ENCODE peak calls at places on chromosomes 13 and 19, in four cellular contexts. D is stomach, B is A549, R is suprapubic skin. W is an unnamed sample.

GRCh38 chr13:30111810-30112209 is 195.5 kb downstream of the KATNAL1 start:
- DNase-seq in D (no peak), B (peak), R (no peak), W (no peak)

GRCh38 chr13:113178070-113178895 is 19.8 kb downstream of the PROZ start:
- DNase-seq in D (no peak), B (no peak), R (no peak), W (no peak)

GRCh38 chr19:8585894-8586750 is 8.9 kb upstream of the MYO1F start:
- DNase-seq in D (peak), B (no peak), R (no peak), W (no peak)

GRCh38 chr19:12791345-12792047 is at the start of gene JUNB:
- DNase-seq in D (peak), B (peak), R (peak), W (peak)

GRCh38 chr13:104491951-104492350 is 1425.7 kb upstream of the SLC10A2 start:
- DNase-seq in D (no peak), B (no peak), R (no peak), W (no peak)

GRCh38 chr19:13795595-13796300 is 505 bp downstream of the ZSWIM4 start:
- DNase-seq in D (no peak), B (peak), R (no peak), W (peak)

GRCh38 chr13:42350141-42350540 is 78.2 kb downstream of the AKAP11 start:
- DNase-seq in D (no peak), B (no peak), R (no peak), W (no peak)

GRCh38 chr13:30617315-30618185 is at the start of gene USPL1:
- DNase-seq in D (peak), B (peak), R (peak), W (peak)

GRCh38 chr13:99004931-99005330 is 27.1 kb upstream of the DOCK9 start:
- DNase-seq in D (no peak), B (no peak), R (no peak), W (no peak)

GRCh38 chr19:4066682-4067395 is at the start of gene ZBTB7A:
- DNase-seq in D (peak), B (peak), R (no peak), W (peak)

GRCh38 chr13:34857561-34857960 is 84.5 kb upstream of the NBEA start:
- DNase-seq in D (no peak), B (no peak), R (no peak), W (no peak)

GRCh38 chr13:32042567-32042966 is 11.0 kb downstream of the FRY start:
- DNase-seq in D (no peak), B (no peak), R (no peak), W (no peak)

GRCh38 chr13:77219401-77219800 is 107.5 kb downstream of the MYCBP2 start:
- DNase-seq in D (no peak), B (no peak), R (no peak), W (no peak)

GRCh38 chr19:55579766-55580621 is 654 bp downstream of the ZNF579 start:
- DNase-seq in D (no peak), B (no peak), R (no peak), W (peak)

GRCh38 chr19:56119585-56119978 is 1.5 kb downstream of the ZNF787 start:
- DNase-seq in D (peak), B (no peak), R (no peak), W (no peak)

GRCh38 chr13:29509999-29510586 is 85.4 kb downstream of the SLC7A1 start:
- DNase-seq in D (no peak), B (no peak), R (no peak), W (no peak)

GRCh38 chr13:101474419-101474957 is 22.0 kb downstream of the ITGBL1 start:
- DNase-seq in D (no peak), B (no peak), R (no peak), W (no peak)

GRCh38 chr13:50376895-50377575 is 361.8 kb downstream of the KCNRG start:
- DNase-seq in D (no peak), B (no peak), R (no peak), W (no peak)

GRCh38 chr19:32404939-32405430 is 585 bp upstream of the DPY19L3 start:
- DNase-seq in D (peak), B (no peak), R (no peak), W (peak)

GRCh38 chr13:113817860-113818691 is 45.8 kb downstream of the GAS6 start:
- DNase-seq in D (no peak), B (no peak), R (no peak), W (no peak)

GRCh38 chr19:54430306-54431254 is 15.3 kb downstream of the TTYH1 start:
- DNase-seq in D (no peak), B (no peak), R (no peak), W (peak)

GRCh38 chr13:24910502-24911134 is 146.6 kb downstream of the RNF17 start:
- DNase-seq in D (no peak), B (no peak), R (no peak), W (no peak)

GRCh38 chr13:28820099-28821051 is at the start of gene MTUS2:
- DNase-seq in D (no peak), B (no peak), R (no peak), W (no peak)

GRCh38 chr19:13849991-13850909 is 26.7 kb upstream of the NANOS3 start:
- DNase-seq in D (peak), B (no peak), R (no peak), W (peak)

GRCh38 chr19:44927746-44928145 is 13.3 kb downstream of the APOC1 start:
- DNase-seq in D (no peak), B (no peak), R (no peak), W (no peak)

GRCh38 chr13:97600438-97601080 is 166.6 kb downstream of the RAP2A start:
- DNase-seq in D (no peak), B (no peak), R (no peak), W (no peak)

GRCh38 chr13:50693755-50694154 is 149.7 kb downstream of the DLEU7 start:
- DNase-seq in D (peak), B (no peak), R (no peak), W (no peak)

GRCh38 chr19:44891016-44891882 is at the start of gene TOMM40:
- DNase-seq in D (peak), B (peak), R (no peak), W (peak)

GRCh38 chr19:38869836-38870607 is 8.1 kb downstream of the RINL start:
- DNase-seq in D (peak), B (peak), R (peak), W (peak)

GRCh38 chr13:101297794-101298193 is 118.5 kb downstream of the NALCN start:
- DNase-seq in D (no peak), B (no peak), R (no peak), W (no peak)

GRCh38 chr19:35041548-35042055 is at the start of gene HPN:
- DNase-seq in D (peak), B (no peak), R (no peak), W (no peak)

GRCh38 chr19:7382694-7383093 is 34.0 kb downstream of the ARHGEF18 start:
- DNase-seq in D (no peak), B (no peak), R (no peak), W (no peak)

GRCh38 chr13:58181111-58181510 is 549.6 kb downstream of the PCDH17 start:
- DNase-seq in D (no peak), B (no peak), R (peak), W (no peak)

GRCh38 chr19:9981406-9982260 is 28.7 kb downstream of the COL5A3 start:
- DNase-seq in D (no peak), B (no peak), R (no peak), W (no peak)

GRCh38 chr13:52051400-52051799 is 26.9 kb downstream of the UTP14C start:
- DNase-seq in D (no peak), B (no peak), R (no peak), W (no peak)

DNA sequence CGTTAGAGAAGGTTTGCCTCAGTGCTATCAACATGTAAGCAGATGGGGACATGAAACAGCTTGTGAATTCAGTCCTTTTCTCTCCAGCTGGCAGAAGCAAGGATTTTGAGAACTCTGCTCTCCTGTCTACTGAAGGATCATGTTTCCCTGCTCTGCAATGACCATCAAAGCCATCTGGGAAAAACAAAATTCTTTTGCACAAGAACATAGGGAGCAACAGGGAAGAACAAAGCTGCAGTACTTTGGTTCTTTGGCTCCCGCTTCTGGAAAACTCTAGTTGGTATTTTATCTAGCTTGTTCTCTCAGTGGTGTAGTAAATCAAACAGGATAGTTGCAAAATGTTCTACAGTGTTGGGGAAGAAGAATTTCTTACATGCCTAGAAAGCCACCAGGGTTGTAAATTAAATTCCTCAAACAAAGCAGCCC is 270.4 kb downstream of the ENOX1 start:
- DNase-seq in D (no peak), B (no peak), R (no peak), W (peak)
- TF ChIP-seq EP300 in D (no peak), B (no peak), R (no peak), W (no peak)

DNA sequence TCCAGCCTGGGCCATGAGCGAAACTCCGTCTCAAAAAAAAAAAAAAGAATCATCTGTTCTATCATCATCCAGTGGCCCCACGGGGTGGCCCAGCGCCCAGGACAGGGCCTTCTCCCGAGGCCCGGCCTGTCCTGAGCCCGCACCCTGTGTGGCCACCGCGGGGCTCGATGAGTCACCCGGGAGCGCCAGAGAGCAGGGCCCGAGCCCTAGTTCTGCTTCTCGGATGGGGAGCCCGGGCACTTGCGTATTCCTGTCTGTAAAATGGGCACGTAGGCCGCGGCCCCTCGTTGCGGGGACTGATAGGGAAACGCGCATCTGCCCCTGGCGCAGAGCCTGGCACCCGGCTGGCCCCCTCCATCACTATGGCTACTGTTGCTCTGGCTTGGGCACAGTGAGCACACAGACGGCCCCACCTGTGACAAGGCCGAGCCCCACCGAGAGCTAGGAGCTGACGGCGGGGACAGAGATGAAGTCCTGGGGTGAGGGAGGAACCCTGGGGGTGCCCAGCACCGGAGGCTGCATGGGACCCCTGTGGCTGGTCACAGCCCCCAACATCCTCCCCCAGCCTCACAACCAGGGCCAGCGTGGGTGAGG is 21.3 kb upstream of the UQCR11 start:
- DNase-seq in D (no peak), B (no peak), R (no peak), W (no peak)
- TF ChIP-seq POLR2A in D (no peak), B (no peak), R (no peak), W (no peak)

DNA sequence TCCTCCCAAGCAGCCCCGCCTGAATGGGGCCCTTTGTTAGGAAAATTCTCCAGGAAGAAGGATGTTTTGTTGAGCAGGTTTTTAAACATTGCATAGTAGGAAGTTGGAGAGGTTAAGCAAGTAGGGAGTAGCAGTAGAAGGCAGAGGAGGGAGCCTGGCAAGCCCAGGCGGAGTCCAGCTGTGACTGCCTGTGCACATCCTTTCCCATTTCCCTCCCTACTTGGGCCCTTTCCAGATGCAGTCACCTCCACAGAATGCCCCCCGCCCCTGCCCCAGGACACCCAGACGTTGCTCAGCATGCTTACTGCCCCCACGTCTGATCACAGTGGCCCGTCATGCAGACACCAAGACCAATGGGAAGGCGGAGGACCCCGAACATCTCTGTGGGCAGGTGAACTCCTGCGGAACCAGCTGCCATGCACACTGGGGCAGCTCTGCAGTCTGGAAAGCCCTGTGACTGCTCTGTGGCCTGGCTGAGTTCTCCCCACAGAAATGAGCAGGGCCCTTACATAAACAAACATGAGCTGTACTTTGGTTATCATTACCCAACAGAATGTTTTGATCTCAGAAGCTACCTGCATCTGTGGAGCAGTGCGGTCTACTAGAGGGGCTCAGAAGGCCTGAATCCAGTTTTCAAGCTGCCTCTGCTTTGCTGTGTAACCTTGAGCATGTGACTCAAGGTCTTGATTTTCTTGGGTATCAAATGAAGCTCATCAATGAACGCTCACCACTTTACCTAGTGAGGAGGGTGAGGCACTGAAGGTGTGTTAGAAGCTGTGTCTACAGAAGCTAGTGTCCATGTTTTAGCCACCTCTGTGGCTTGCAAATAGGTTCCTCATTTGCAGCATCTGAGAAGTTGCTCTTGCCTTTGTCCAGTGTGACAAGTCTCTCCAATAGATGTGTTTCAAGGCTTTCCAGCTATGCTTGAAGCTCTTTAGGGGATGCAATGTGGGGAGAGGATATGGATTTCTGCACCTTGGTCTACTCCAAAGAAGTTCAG is 84.2 kb downstream of the TNFRSF19 start:
- DNase-seq in D (peak), B (no peak), R (no peak), W (no peak)
- H3K27ac ChIP-seq in D (no peak), B (no peak), R (peak), W (no peak)

GRCh38 chr19:5078666-5079409 is 109.9 kb downstream of the KDM4B start:
- DNase-seq in D (no peak), B (no peak), R (no peak), W (no peak)

GRCh38 chr19:5079410-5079774 is 110.5 kb downstream of the KDM4B start:
- DNase-seq in D (no peak), B (no peak), R (no peak), W (no peak)

GRCh38 chr19:5077209-5077515 is 108.2 kb downstream of the KDM4B start:
- DNase-seq in D (no peak), B (no peak), R (no peak), W (no peak)

GRCh38 chr19:5076440-5077208 is 107.7 kb downstream of the KDM4B start:
- DNase-seq in D (no peak), B (no peak), R (no peak), W (no peak)

DNA sequence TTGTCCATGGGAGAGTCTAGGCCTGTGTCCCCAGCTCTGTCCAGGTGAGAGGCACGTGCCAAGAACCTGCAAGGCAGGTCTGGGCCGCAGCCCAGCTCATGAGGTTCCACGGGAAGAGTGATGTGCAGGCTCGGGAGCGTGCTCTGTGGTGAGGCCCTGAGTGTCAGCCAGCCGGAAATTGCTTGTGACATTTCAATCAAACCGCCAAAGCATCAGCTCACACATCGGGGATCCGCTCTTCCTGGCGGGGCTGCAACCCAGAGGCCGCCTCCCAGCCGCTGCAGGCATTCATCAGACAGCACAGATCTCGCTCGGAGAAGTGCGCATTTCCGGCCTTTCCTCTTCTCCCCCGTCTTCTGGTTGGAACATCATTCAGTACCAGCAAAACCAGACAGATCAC is 109.3 kb downstream of the KDM4B start:
- DNase-seq in D (no peak), B (no peak), R (no peak), W (no peak)
- TF ChIP-seq EP300 in D (no peak), B (no peak), R (no peak), W (no peak)

GRCh38 chr19:49453013-49453756 is at the start of gene ALDH16A1:
- DNase-seq in D (peak), B (peak), R (peak), W (peak)
- TF ChIP-seq POLR2A in D (no peak), B (peak), R (peak), W (peak)

DNA sequence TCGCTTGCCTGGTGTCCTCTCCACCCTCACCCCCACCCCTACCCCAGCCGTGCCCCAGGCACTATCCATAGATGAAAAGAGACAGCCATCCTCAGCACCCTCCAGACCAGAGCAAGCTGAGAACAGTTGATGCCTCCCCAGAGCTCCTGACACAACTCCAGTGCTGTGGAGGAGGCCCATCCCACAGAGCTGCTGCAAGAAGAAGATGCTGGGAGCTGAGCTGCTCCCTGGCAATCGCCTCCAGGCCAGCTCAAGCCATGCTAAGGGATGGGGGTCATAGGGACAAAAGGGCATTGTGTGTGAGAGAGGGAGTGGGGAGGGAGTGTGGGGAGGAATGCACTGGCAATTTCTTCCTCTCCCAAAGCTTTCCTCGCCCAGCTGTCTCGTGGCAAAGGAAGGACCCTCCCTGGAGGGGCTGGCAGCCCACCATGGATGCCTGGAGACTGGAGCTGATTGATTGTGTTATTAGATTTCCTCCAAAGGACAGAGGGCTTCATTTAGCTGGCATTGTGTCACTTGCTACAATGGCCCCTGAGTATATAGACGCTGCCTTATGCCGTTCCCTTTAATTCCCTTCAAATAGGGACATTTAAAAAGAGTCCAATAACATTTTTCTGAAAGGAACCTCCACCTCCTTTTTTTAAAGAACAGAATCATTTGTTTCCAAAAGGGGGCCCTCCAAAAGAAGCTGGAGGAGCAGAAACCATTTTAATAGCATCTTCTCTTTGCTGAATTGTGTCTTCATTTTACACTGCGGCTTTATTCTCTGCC is 476.4 kb downstream of the FOXO1 start:
- DNase-seq in D (no peak), B (no peak), R (no peak), W (no peak)
- H3K27ac ChIP-seq in D (peak), B (peak), R (peak), W (no peak)